ENCODE peak calls at places on chromosomes 6 and 20, in four cellular contexts. P is K562, Q is HepG2, B is GM12878. Y is an unnamed sample.

GRCh38 chr20:50521221-50521642 is 11.0 kb downstream of the PTPN1 start:
- DNase-seq in P (no peak), Q (no peak), B (no peak), Y (no peak)

GRCh38 chr6:99736302-99736701 is 129.7 kb downstream of the PRDM13 start:
- DNase-seq in P (no peak), Q (no peak), B (no peak), Y (peak)

GRCh38 chr20:7984192-7984591 is 35.4 kb downstream of the TMX4 start:
- DNase-seq in P (no peak), Q (no peak), B (no peak), Y (no peak)

GRCh38 chr20:5171074-5171789 is 44.4 kb downstream of the CDS2 start:
- DNase-seq in P (no peak), Q (no peak), B (no peak), Y (no peak)

GRCh38 chr20:15949391-15949790 is 623.9 kb downstream of the KIF16B start:
- DNase-seq in P (no peak), Q (no peak), B (no peak), Y (no peak)

GRCh38 chr20:44411020-44411756 is 55.7 kb downstream of the HNF4A start:
- DNase-seq in P (no peak), Q (peak), B (no peak), Y (no peak)

GRCh38 chr6:163329991-163330390 is 84.5 kb upstream of the QKI start:
- DNase-seq in P (no peak), Q (no peak), B (no peak), Y (no peak)

GRCh38 chr6:63573140-63573898 is 1.0 kb downstream of the LOC128125822 start:
- DNase-seq in P (peak), Q (peak), B (peak), Y (peak)

GRCh38 chr20:58175425-58175824 is 53.0 kb downstream of the ANKRD60 start:
- DNase-seq in P (no peak), Q (no peak), B (no peak), Y (no peak)

GRCh38 chr6:12637960-12638641 is 78.5 kb upstream of the PHACTR1 start:
- DNase-seq in P (peak), Q (peak), B (peak), Y (peak)

GRCh38 chr6:132341646-132342045 is 59.6 kb downstream of the MOXD1 start:
- DNase-seq in P (no peak), Q (no peak), B (no peak), Y (no peak)

GRCh38 chr6:168124921-168125320 is 45.9 kb upstream of the FRMD1 start:
- DNase-seq in P (no peak), Q (no peak), B (no peak), Y (no peak)

GRCh38 chr6:72861935-72862432 is 240.1 kb downstream of the KCNQ5 start:
- DNase-seq in P (no peak), Q (no peak), B (peak), Y (no peak)

GRCh38 chr20:15236812-15237211 is 899.4 kb upstream of the FLRT3 start:
- DNase-seq in P (no peak), Q (peak), B (peak), Y (peak)

GRCh38 chr6:156175433-156175832 is 601.7 kb upstream of the ARID1B start:
- DNase-seq in P (no peak), Q (no peak), B (no peak), Y (no peak)

GRCh38 chr6:71287038-71287437 is 1.6 kb upstream of the OGFRL1 start:
- DNase-seq in P (no peak), Q (no peak), B (no peak), Y (no peak)

GRCh38 chr6:166307981-166308768 is at the start of gene PRR18:
- DNase-seq in P (no peak), Q (no peak), B (peak), Y (no peak)

GRCh38 chr20:44154521-44155001 is 32.4 kb downstream of the JPH2 start:
- DNase-seq in P (no peak), Q (no peak), B (no peak), Y (no peak)

GRCh38 chr6:132813173-132813856 is 1.1 kb upstream of the RPS12 start:
- DNase-seq in P (peak), Q (peak), B (no peak), Y (no peak)

GRCh38 chr20:62117658-62118057 is 4.6 kb upstream of the LSM14B start:
- DNase-seq in P (no peak), Q (no peak), B (no peak), Y (no peak)

GRCh38 chr6:169803291-169803811 is 51.9 kb downstream of the ERMARD start:
- DNase-seq in P (no peak), Q (no peak), B (peak), Y (no peak)

GRCh38 chr6:56521454-56521853 is 121.2 kb downstream of the DST start:
- DNase-seq in P (no peak), Q (peak), B (no peak), Y (no peak)

GRCh38 chr6:45647341-45648138 is 269.8 kb upstream of the SUPT3H start:
- DNase-seq in P (no peak), Q (no peak), B (no peak), Y (no peak)

GRCh38 chr6:124783344-124783743 is 178.9 kb upstream of the RNF217 start:
- DNase-seq in P (no peak), Q (no peak), B (no peak), Y (no peak)

GRCh38 chr20:62739581-62740285 is 31.1 kb downstream of the NTSR1 start:
- DNase-seq in P (no peak), Q (no peak), B (no peak), Y (no peak)

GRCh38 chr20:63612276-63612931 is 14.5 kb downstream of the GMEB2 start:
- DNase-seq in P (no peak), Q (no peak), B (no peak), Y (no peak)

GRCh38 chr6:150730801-150731445 is 131.2 kb downstream of the PLEKHG1 start:
- DNase-seq in P (no peak), Q (no peak), B (no peak), Y (no peak)

GRCh38 chr20:16537025-16537665 is 36.1 kb downstream of the KIF16B start:
- DNase-seq in P (no peak), Q (no peak), B (no peak), Y (no peak)

GRCh38 chr20:1191289-1191688 is 6.5 kb upstream of the TMEM74B start:
- DNase-seq in P (no peak), Q (no peak), B (no peak), Y (no peak)

GRCh38 chr6:10951675-10952282 is 64.9 kb downstream of the SYCP2L start:
- DNase-seq in P (peak), Q (peak), B (no peak), Y (peak)

GRCh38 chr20:49431345-49431744 is 51.1 kb downstream of the KCNB1 start:
- DNase-seq in P (no peak), Q (no peak), B (no peak), Y (peak)

GRCh38 chr6:6234963-6235362 is 85.5 kb downstream of the F13A1 start:
- DNase-seq in P (no peak), Q (no peak), B (no peak), Y (no peak)

GRCh38 chr20:34538671-34539123 is 19.8 kb upstream of the MAP1LC3A start:
- DNase-seq in P (peak), Q (peak), B (no peak), Y (no peak)

GRCh38 chr20:47464380-47465101 is 37.1 kb upstream of the NCOA3 start:
- DNase-seq in P (no peak), Q (peak), B (no peak), Y (peak)

GRCh38 chr6:77463881-77464867 is 883 bp upstream of the HTR1B start:
- DNase-seq in P (no peak), Q (no peak), B (no peak), Y (peak)

GRCh38 chr20:60137657-60138245 is 179.5 kb downstream of the CDH26 start:
- DNase-seq in P (no peak), Q (no peak), B (no peak), Y (peak)

DNA sequence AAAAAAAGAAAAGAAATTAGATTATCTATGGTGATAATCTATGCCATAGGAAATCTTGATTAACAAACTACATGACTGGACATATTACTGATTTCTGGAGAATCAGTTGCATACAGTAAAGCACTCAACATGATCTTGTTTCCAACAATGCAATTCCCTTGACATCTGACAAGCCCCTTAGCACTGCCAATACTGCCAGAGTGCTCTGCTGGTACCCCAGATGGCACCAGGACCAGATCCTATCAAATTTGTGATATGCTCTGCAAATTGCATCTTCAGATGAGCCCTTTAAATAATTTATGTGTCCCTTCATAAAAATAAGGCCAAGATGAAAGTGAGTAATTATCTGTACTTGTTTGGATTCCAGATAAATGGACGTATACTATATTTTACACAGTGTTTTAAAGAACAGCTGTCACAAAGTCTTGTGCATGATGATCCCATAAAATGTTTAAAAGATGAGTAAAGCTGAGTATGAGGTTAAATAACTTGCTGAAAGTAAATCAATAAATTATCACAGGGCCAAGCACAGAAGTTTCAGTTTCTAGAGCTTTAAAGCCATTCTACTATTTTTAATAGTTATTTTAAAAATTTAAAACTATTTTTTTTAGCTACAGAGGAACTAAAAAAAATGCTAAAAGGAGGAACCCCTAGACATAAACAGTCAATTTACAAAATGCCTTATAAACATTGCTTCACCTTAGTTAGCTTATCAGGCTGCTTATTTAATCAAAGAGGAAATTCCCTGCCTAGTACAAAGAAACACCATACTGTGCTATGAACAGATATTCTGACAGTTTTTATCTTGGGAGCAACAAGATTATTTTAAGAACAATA is 42.2 kb downstream of the NUDT3 start:
- DNase-seq in P (no peak), Q (no peak), B (no peak), Y (no peak)
- TF ChIP-seq KDM1A in P (no peak), Q (no peak), B (no peak), Y (no peak)

GRCh38 chr6:105359419-105360366 is 43.2 kb downstream of the PREP start:
- DNase-seq in P (peak), Q (no peak), B (no peak), Y (peak)
- TF ChIP-seq BHLHE40 in P (no peak), Q (no peak), B (no peak), Y (no peak)

GRCh38 chr6:131122007-131122406 is 13.3 kb upstream of the AKAP7 start:
- DNase-seq in P (no peak), Q (no peak), B (no peak), Y (no peak)
- TF ChIP-seq KDM1A in P (no peak), Q (no peak), B (no peak), Y (no peak)

GRCh38 chr6:154164397-154164796 is 125.4 kb downstream of the OPRM1 start:
- DNase-seq in P (no peak), Q (no peak), B (no peak), Y (no peak)
- TF ChIP-seq BHLHE40 in P (no peak), Q (no peak), B (no peak), Y (no peak)

Y was measured in A549.